ENCODE peak calls at places on chromosomes 12 and 14, in four cellular contexts. G is upper lobe of right lung; B is activated CD4-positive, alpha-beta T cell treated with anti-CD3 and anti-CD28 coated beads, Interleukin-2, amount 50 U/mL, for 48 hours; C is lung microvascular endothelial cell. Z is an unnamed sample.

GRCh38 chr12:49233842-49234526 is 30.9 kb upstream of the TUBA1C start:
- DNase-seq in G (peak), B (peak), C (no peak), Z (peak)

GRCh38 chr12:79252358-79253075 is 387.9 kb downstream of the SYT1 start:
- DNase-seq in G (no peak), B (no peak), C (peak), Z (no peak)

GRCh38 chr12:2483713-2484112 is 311.1 kb upstream of the FKBP4 start:
- DNase-seq in G (no peak), B (no peak), C (no peak), Z (no peak)

GRCh38 chr12:29041621-29042020 is 107.5 kb upstream of the FAR2 start:
- DNase-seq in G (no peak), B (no peak), C (peak), Z (no peak)

GRCh38 chr14:64422753-64423152 is 34.6 kb downstream of the MTHFD1 start:
- DNase-seq in G (no peak), B (no peak), C (no peak), Z (no peak)

GRCh38 chr14:70976591-70976990 is 69.3 kb downstream of the PCNX1 start:
- DNase-seq in G (no peak), B (no peak), C (no peak), Z (no peak)

GRCh38 chr12:116102019-116102418 is 175.5 kb downstream of the MED13L start:
- DNase-seq in G (no peak), B (no peak), C (no peak), Z (no peak)

GRCh38 chr12:82414926-82415325 is 56.6 kb downstream of the METTL25 start:
- DNase-seq in G (no peak), B (no peak), C (no peak), Z (no peak)

GRCh38 chr12:54439521-54440255 is 20.6 kb upstream of the ITGA5 start:
- DNase-seq in G (no peak), B (no peak), C (peak), Z (no peak)

GRCh38 chr12:75986001-75986739 is 45.4 kb downstream of the PHLDA1 start:
- DNase-seq in G (no peak), B (no peak), C (peak), Z (no peak)

GRCh38 chr12:101670007-101670671 is 27.3 kb upstream of the CHPT1 start:
- DNase-seq in G (no peak), B (peak), C (peak), Z (peak)

GRCh38 chr12:52225752-52226151 is 7.3 kb upstream of the KRT7 start:
- DNase-seq in G (no peak), B (no peak), C (no peak), Z (no peak)

GRCh38 chr14:103623883-103624482 is 5.0 kb upstream of the KLC1 start:
- DNase-seq in G (peak), B (no peak), C (peak), Z (no peak)

GRCh38 chr12:94648578-94648977 is 1.8 kb downstream of the TMCC3 start:
- DNase-seq in G (no peak), B (no peak), C (peak), Z (no peak)

GRCh38 chr12:89234324-89235114 is 117.8 kb downstream of the DUSP6 start:
- DNase-seq in G (no peak), B (no peak), C (no peak), Z (no peak)

GRCh38 chr14:105326891-105327694 is 12.5 kb downstream of the PACS2 start:
- DNase-seq in G (no peak), B (no peak), C (no peak), Z (no peak)

GRCh38 chr12:40988831-40989230 is 199.3 kb upstream of the PDZRN4 start:
- DNase-seq in G (no peak), B (no peak), C (no peak), Z (no peak)

GRCh38 chr14:57692671-57693070 is 173.2 kb downstream of the SLC35F4 start:
- DNase-seq in G (no peak), B (no peak), C (peak), Z (no peak)

GRCh38 chr12:40794087-40794486 is 101.8 kb downstream of the CNTN1 start:
- DNase-seq in G (no peak), B (no peak), C (no peak), Z (no peak)

GRCh38 chr14:34043627-34044372 is 92.9 kb upstream of the EGLN3 start:
- DNase-seq in G (no peak), B (peak), C (peak), Z (peak)